ENCODE peak calls at places on chromosomes 12 and 14, in nine cellular contexts. One of them, this sample, is unnamed.

GRCh38 chr14:71539660-71540285 is 392.5 kb upstream of the RGS6 start:
- DNase-seq in RWPE1: no peak
- DNase-seq in tibial nerve: no peak
- DNase-seq in foreskin keratinocyte: no peak
- DNase-seq in D721Med: no peak
- DNase-seq in cardiac muscle cell: peak
- DNase-seq in fibroblast of mammary gland: no peak
- DNase-seq in neural progenitor cell: no peak
- DNase-seq in lung: no peak
- DNase-seq in this sample: no peak

GRCh38 chr14:44791730-44792129 is 170.0 kb downstream of the KLHL28 start:
- DNase-seq in tibial nerve: no peak
- DNase-seq in D721Med: no peak
- DNase-seq in cardiac muscle cell: no peak
- DNase-seq in fibroblast of mammary gland: no peak
- DNase-seq in RWPE1: no peak
- DNase-seq in lung: no peak
- DNase-seq in foreskin keratinocyte: no peak
- DNase-seq in neural progenitor cell: no peak
- DNase-seq in this sample: no peak

GRCh38 chr14:23327947-23328744 is 6.9 kb downstream of the PABPN1 start:
- DNase-seq in RWPE1: peak
- DNase-seq in fibroblast of mammary gland: peak
- DNase-seq in lung: peak
- DNase-seq in foreskin keratinocyte: peak
- DNase-seq in tibial nerve: peak
- DNase-seq in neural progenitor cell: peak
- DNase-seq in D721Med: peak
- DNase-seq in cardiac muscle cell: peak
- DNase-seq in this sample: peak

GRCh38 chr12:84159245-84159644 is 753.4 kb downstream of the SLC6A15 start:
- DNase-seq in neural progenitor cell: no peak
- DNase-seq in RWPE1: no peak
- DNase-seq in lung: no peak
- DNase-seq in D721Med: no peak
- DNase-seq in cardiac muscle cell: no peak
- DNase-seq in fibroblast of mammary gland: no peak
- DNase-seq in foreskin keratinocyte: no peak
- DNase-seq in tibial nerve: no peak
- DNase-seq in this sample: no peak

GRCh38 chr12:96234591-96235496 is 40.7 kb downstream of the ELK3 start:
- DNase-seq in cardiac muscle cell: no peak
- DNase-seq in neural progenitor cell: no peak
- DNase-seq in foreskin keratinocyte: no peak
- DNase-seq in lung: no peak
- DNase-seq in fibroblast of mammary gland: no peak
- DNase-seq in tibial nerve: no peak
- DNase-seq in RWPE1: no peak
- DNase-seq in D721Med: no peak
- DNase-seq in this sample: no peak

GRCh38 chr12:113019045-113019444 is 37.5 kb upstream of the DTX1 start:
- DNase-seq in cardiac muscle cell: peak
- DNase-seq in foreskin keratinocyte: peak
- DNase-seq in neural progenitor cell: no peak
- DNase-seq in tibial nerve: no peak
- DNase-seq in lung: no peak
- DNase-seq in RWPE1: peak
- DNase-seq in fibroblast of mammary gland: no peak
- DNase-seq in D721Med: no peak
- DNase-seq in this sample: no peak

GRCh38 chr12:45242180-45242579 is 26.3 kb downstream of the ANO6 start:
- DNase-seq in foreskin keratinocyte: no peak
- DNase-seq in cardiac muscle cell: no peak
- DNase-seq in neural progenitor cell: no peak
- DNase-seq in lung: no peak
- DNase-seq in D721Med: no peak
- DNase-seq in tibial nerve: no peak
- DNase-seq in fibroblast of mammary gland: no peak
- DNase-seq in RWPE1: no peak
- DNase-seq in this sample: no peak

GRCh38 chr12:64160718-64161060 is 61.4 kb downstream of the KICS2 start:
- DNase-seq in RWPE1: peak
- DNase-seq in foreskin keratinocyte: peak
- DNase-seq in lung: no peak
- DNase-seq in fibroblast of mammary gland: peak
- DNase-seq in D721Med: no peak
- DNase-seq in cardiac muscle cell: peak
- DNase-seq in neural progenitor cell: no peak
- DNase-seq in tibial nerve: no peak
- DNase-seq in this sample: no peak

GRCh38 chr12:111407371-111408115 is 1.8 kb downstream of the SH2B3 start:
- DNase-seq in fibroblast of mammary gland: no peak
- DNase-seq in RWPE1: no peak
- DNase-seq in D721Med: no peak
- DNase-seq in foreskin keratinocyte: no peak
- DNase-seq in cardiac muscle cell: no peak
- DNase-seq in tibial nerve: no peak
- DNase-seq in neural progenitor cell: peak
- DNase-seq in lung: no peak
- DNase-seq in this sample: peak

GRCh38 chr12:81759215-81759991 is at the start of gene PPFIA2:
- DNase-seq in neural progenitor cell: peak
- DNase-seq in RWPE1: no peak
- DNase-seq in lung: no peak
- DNase-seq in fibroblast of mammary gland: peak
- DNase-seq in cardiac muscle cell: peak
- DNase-seq in foreskin keratinocyte: peak
- DNase-seq in tibial nerve: no peak
- DNase-seq in D721Med: peak
- DNase-seq in this sample: peak

GRCh38 chr12:110661337-110661972 is 27.5 kb downstream of the HVCN1 start:
- DNase-seq in tibial nerve: peak
- DNase-seq in foreskin keratinocyte: no peak
- DNase-seq in lung: peak
- DNase-seq in fibroblast of mammary gland: no peak
- DNase-seq in cardiac muscle cell: no peak
- DNase-seq in D721Med: no peak
- DNase-seq in RWPE1: no peak
- DNase-seq in neural progenitor cell: no peak
- DNase-seq in this sample: peak

GRCh38 chr12:32598688-32599087 is 80.4 kb upstream of the DNM1L start:
- DNase-seq in fibroblast of mammary gland: no peak
- DNase-seq in neural progenitor cell: no peak
- DNase-seq in RWPE1: no peak
- DNase-seq in lung: no peak
- DNase-seq in cardiac muscle cell: no peak
- DNase-seq in foreskin keratinocyte: no peak
- DNase-seq in D721Med: no peak
- DNase-seq in tibial nerve: no peak
- DNase-seq in this sample: no peak

GRCh38 chr12:27709932-27710591 is 570 bp upstream of the MRPS35 start:
- DNase-seq in tibial nerve: peak
- DNase-seq in fibroblast of mammary gland: peak
- DNase-seq in neural progenitor cell: no peak
- DNase-seq in lung: no peak
- DNase-seq in cardiac muscle cell: peak
- DNase-seq in foreskin keratinocyte: peak
- DNase-seq in RWPE1: peak
- DNase-seq in D721Med: no peak
- DNase-seq in this sample: peak

GRCh38 chr14:35332517-35333346 is 40.5 kb downstream of the PSMA6 start:
- DNase-seq in fibroblast of mammary gland: peak
- DNase-seq in D721Med: no peak
- DNase-seq in tibial nerve: no peak
- DNase-seq in lung: no peak
- DNase-seq in cardiac muscle cell: no peak
- DNase-seq in neural progenitor cell: no peak
- DNase-seq in RWPE1: no peak
- DNase-seq in foreskin keratinocyte: no peak
- DNase-seq in this sample: peak

GRCh38 chr12:124769166-124769530 is 94.5 kb downstream of the SCARB1 start:
- DNase-seq in fibroblast of mammary gland: peak
- DNase-seq in lung: no peak
- DNase-seq in neural progenitor cell: no peak
- DNase-seq in RWPE1: no peak
- DNase-seq in foreskin keratinocyte: no peak
- DNase-seq in tibial nerve: no peak
- DNase-seq in cardiac muscle cell: no peak
- DNase-seq in D721Med: no peak
- DNase-seq in this sample: no peak

GRCh38 chr12:116644806-116645205 is 85.6 kb downstream of the MAP1LC3B2 start:
- DNase-seq in D721Med: no peak
- DNase-seq in tibial nerve: no peak
- DNase-seq in foreskin keratinocyte: no peak
- DNase-seq in neural progenitor cell: no peak
- DNase-seq in fibroblast of mammary gland: no peak
- DNase-seq in cardiac muscle cell: no peak
- DNase-seq in RWPE1: no peak
- DNase-seq in lung: no peak
- DNase-seq in this sample: no peak

GRCh38 chr12:96578526-96579125 is 89.2 kb downstream of the CFAP54 start:
- DNase-seq in D721Med: no peak
- DNase-seq in foreskin keratinocyte: peak
- DNase-seq in neural progenitor cell: peak
- DNase-seq in lung: no peak
- DNase-seq in tibial nerve: no peak
- DNase-seq in fibroblast of mammary gland: peak
- DNase-seq in cardiac muscle cell: peak
- DNase-seq in RWPE1: peak
- DNase-seq in this sample: peak

GRCh38 chr12:106345739-106346138 is 11.8 kb upstream of the POLR3B start:
- DNase-seq in tibial nerve: peak
- DNase-seq in neural progenitor cell: peak
- DNase-seq in foreskin keratinocyte: peak
- DNase-seq in cardiac muscle cell: peak
- DNase-seq in fibroblast of mammary gland: peak
- DNase-seq in lung: peak
- DNase-seq in D721Med: no peak
- DNase-seq in RWPE1: peak
- DNase-seq in this sample: no peak

DNA sequence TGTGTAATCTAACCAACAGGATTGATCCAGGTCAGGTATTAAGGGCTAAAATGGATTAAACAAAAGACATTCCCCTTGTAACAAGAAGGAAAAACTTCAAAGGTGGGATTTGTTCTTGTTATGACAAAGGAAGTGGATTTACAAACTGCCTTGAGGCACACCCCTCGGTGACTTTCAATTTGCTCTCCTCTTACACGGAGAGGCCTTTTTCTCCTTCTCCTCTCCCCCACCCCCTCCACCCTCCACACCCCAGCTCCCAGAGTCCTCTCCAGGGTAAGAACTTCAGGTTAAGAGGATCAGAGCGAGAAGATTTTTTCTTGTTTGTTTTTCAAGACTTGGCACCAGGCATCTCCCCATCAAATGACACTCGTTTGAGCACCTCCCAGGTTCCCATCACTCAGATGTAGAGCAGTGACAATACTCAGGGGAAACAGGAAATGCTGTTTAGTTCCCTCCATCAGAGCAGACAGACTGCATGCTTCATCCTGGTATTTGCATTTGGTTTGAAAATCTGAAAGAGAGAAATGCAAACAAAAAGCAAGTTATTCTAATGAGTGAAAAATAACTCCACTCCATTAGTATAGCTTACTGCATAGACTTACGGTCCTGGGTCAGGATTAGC is 77.6 kb upstream of the TMEM260 start:
- DNase-seq in tibial nerve: no peak
- DNase-seq in RWPE1: no peak
- DNase-seq in cardiac muscle cell: no peak
- DNase-seq in D721Med: no peak
- DNase-seq in neural progenitor cell: peak
- DNase-seq in foreskin keratinocyte: no peak
- DNase-seq in lung: no peak
- DNase-seq in fibroblast of mammary gland: no peak
- DNase-seq in this sample: no peak
- TF ChIP-seq CTCF in tibial nerve: no peak
- TF ChIP-seq CTCF in RWPE1: no peak
- TF ChIP-seq CTCF in cardiac muscle cell: no peak
- TF ChIP-seq CTCF in D721Med: no peak
- TF ChIP-seq CTCF in neural progenitor cell: no peak
- TF ChIP-seq CTCF in foreskin keratinocyte: no peak
- TF ChIP-seq CTCF in lung: no peak
- TF ChIP-seq CTCF in fibroblast of mammary gland: no peak
- TF ChIP-seq CTCF in this sample: no peak

GRCh38 chr12:6465467-6466183 is 4.9 kb downstream of the VAMP1 start:
- DNase-seq in neural progenitor cell: peak
- DNase-seq in tibial nerve: peak
- DNase-seq in RWPE1: peak
- DNase-seq in lung: peak
- DNase-seq in foreskin keratinocyte: no peak
- DNase-seq in cardiac muscle cell: peak
- DNase-seq in fibroblast of mammary gland: peak
- DNase-seq in D721Med: peak
- DNase-seq in this sample: no peak
- TF ChIP-seq CTCF in neural progenitor cell: peak
- TF ChIP-seq CTCF in tibial nerve: peak
- TF ChIP-seq CTCF in RWPE1: peak
- TF ChIP-seq CTCF in lung: peak
- TF ChIP-seq CTCF in foreskin keratinocyte: peak
- TF ChIP-seq CTCF in cardiac muscle cell: peak
- TF ChIP-seq CTCF in fibroblast of mammary gland: peak
- TF ChIP-seq CTCF in D721Med: peak
- TF ChIP-seq CTCF in this sample: peak

GRCh38 chr12:42143401-42144173 is 1.1 kb downstream of the GXYLT1 start:
- DNase-seq in cardiac muscle cell: peak
- DNase-seq in foreskin keratinocyte: no peak
- DNase-seq in fibroblast of mammary gland: peak
- DNase-seq in RWPE1: no peak
- DNase-seq in lung: no peak
- DNase-seq in neural progenitor cell: peak
- DNase-seq in D721Med: no peak
- DNase-seq in tibial nerve: no peak
- DNase-seq in this sample: peak
- TF ChIP-seq CTCF in cardiac muscle cell: no peak
- TF ChIP-seq CTCF in foreskin keratinocyte: no peak
- TF ChIP-seq CTCF in fibroblast of mammary gland: no peak
- TF ChIP-seq CTCF in RWPE1: no peak
- TF ChIP-seq CTCF in lung: no peak
- TF ChIP-seq CTCF in neural progenitor cell: no peak
- TF ChIP-seq CTCF in D721Med: no peak
- TF ChIP-seq CTCF in tibial nerve: no peak
- TF ChIP-seq CTCF in this sample: no peak

DNA sequence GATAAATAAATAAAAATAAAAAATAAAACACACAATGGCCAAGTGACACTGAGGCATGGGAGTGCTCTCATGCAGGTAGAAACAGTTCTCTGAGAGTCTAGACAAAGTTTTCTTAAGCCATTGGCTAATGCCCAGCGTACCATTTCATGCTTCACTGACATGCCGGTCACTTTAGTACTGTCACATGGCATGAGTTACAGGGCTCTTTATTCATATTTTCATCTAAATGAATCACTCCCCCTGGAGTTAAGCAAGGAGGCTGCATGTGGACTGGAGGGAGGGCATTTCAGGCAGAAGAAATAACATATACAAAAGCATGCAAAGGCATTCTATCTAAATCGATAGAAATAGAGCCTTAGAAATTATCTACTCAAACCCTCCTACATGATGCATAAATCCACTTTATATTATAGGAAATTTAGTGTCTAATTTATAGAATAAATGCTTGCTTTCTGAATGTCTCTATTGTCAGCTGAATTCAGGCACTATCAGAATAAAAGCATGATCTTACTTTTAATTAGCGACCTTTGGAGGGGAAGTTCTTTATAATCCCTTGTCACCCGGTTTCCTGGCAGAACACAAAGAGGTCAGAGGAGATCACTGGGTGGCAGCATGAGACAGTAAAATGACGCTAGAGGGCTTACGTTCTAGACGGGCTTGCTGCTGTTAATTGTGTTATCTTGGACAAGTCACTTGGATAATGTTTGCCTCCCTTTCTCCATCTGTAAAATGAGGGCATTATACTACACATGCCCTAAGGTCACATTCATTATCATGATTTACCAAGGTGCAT is 17.5 kb downstream of the DYRK4 start:
- DNase-seq in cardiac muscle cell: peak
- DNase-seq in D721Med: no peak
- DNase-seq in tibial nerve: no peak
- DNase-seq in neural progenitor cell: peak
- DNase-seq in foreskin keratinocyte: no peak
- DNase-seq in RWPE1: no peak
- DNase-seq in lung: no peak
- DNase-seq in fibroblast of mammary gland: peak
- DNase-seq in this sample: peak
- TF ChIP-seq CTCF in cardiac muscle cell: no peak
- TF ChIP-seq CTCF in D721Med: peak
- TF ChIP-seq CTCF in tibial nerve: no peak
- TF ChIP-seq CTCF in neural progenitor cell: peak
- TF ChIP-seq CTCF in foreskin keratinocyte: peak
- TF ChIP-seq CTCF in RWPE1: no peak
- TF ChIP-seq CTCF in lung: no peak
- TF ChIP-seq CTCF in fibroblast of mammary gland: peak
- TF ChIP-seq CTCF in this sample: no peak